ENCODE peak calls at places on chromosomes 7 and 10, in ten cellular contexts. U, J, W, R, O, I, E, Z, X and H are unnamed samples.

GRCh38 chr7:2109251-2109935 is 123.4 kb downstream of the MAD1L1 start:
- DNase-seq in U (no peak), I (no peak), Z (no peak), W (no peak), E (no peak), R (no peak), J (no peak), X (peak; percentile 13), O (no peak), H (peak; percentile 35)

GRCh38 chr7:123120286-123120685 is 79.5 kb downstream of the SLC13A1 start:
- DNase-seq in W (no peak), Z (no peak), E (no peak), I (no peak), X (no peak), U (no peak), O (no peak), R (no peak), J (no peak), H (no peak)

GRCh38 chr7:116231543-116232401 is 21.4 kb downstream of the TES start:
- DNase-seq in U (no peak), R (no peak), X (no peak), E (no peak), O (no peak), Z (no peak), I (no peak), J (no peak), W (no peak), H (no peak)

GRCh38 chr7:100894860-100895700 is 608 bp downstream of the ACHE start:
- DNase-seq in W (peak; percentile 80), I (no peak), J (no peak), Z (no peak), U (peak; percentile 64), X (peak; percentile 49), E (peak; percentile 81), O (peak; percentile 46), R (peak; percentile 36), H (no peak)

GRCh38 chr10:123970207-123970926 is 78.8 kb upstream of the CPXM2 start:
- DNase-seq in Z (no peak), E (no peak), R (no peak), W (no peak), I (no peak), U (no peak), J (no peak), X (no peak), O (no peak), H (no peak)

GRCh38 chr10:16700331-16700730 is 116.9 kb downstream of the RSU1 start:
- DNase-seq in E (no peak), J (no peak), O (no peak), I (no peak), X (no peak), U (no peak), R (no peak), Z (no peak), W (no peak), H (no peak)

GRCh38 chr7:114944742-114945625 is 23.1 kb downstream of the MDFIC start:
- DNase-seq in U (no peak), E (no peak), X (no peak), O (no peak), W (no peak), R (no peak), Z (no peak), I (no peak), J (no peak), H (no peak)

GRCh38 chr10:19745672-19746071 is 70.6 kb upstream of the PLXDC2 start:
- DNase-seq in R (no peak), W (no peak), I (no peak), X (no peak), U (no peak), J (no peak), E (no peak), Z (no peak), O (no peak), H (no peak)